ENCODE peak calls at places on chromosomes 16 and 17, in four cellular contexts. Y is ovary, Q is heart left ventricle, I is IMR-90. M is an unnamed sample. For H3K4me1, the result is how much of the 10 kb centered on the place peaks cover.

GRCh38 chr16:87675111-87675510 is 72.8 kb downstream of the JPH3 start:
- DNase-seq in Y (no peak), Q (no peak), I (no peak), M (no peak)

GRCh38 chr16:81210807-81211206 is 27.7 kb upstream of the BCO1 start:
- DNase-seq in Y (no peak), Q (no peak), I (no peak), M (no peak)

GRCh38 chr16:84144859-84145639 is at the start of the genes DNAAF1 and HSDL1:
- DNase-seq in Y (peak), Q (peak), I (peak), M (peak)

GRCh38 chr16:73172621-73173312 is 124.8 kb upstream of the ZFHX3 start:
- DNase-seq in Y (peak), Q (peak), I (peak), M (peak)

GRCh38 chr17:10737168-10737622 is 7.4 kb upstream of the TMEM220 start:
- DNase-seq in Y (peak), Q (peak), I (peak), M (peak)

GRCh38 chr16:16092925-16093624 is 130.2 kb downstream of the ABCC6 start:
- DNase-seq in Y (peak), Q (no peak), I (peak), M (no peak)

GRCh38 chr17:57537524-57538410 is 207.3 kb downstream of the CCDC182 start:
- DNase-seq in Y (no peak), Q (no peak), I (no peak), M (no peak)

GRCh38 chr17:48215583-48216139 is 108.1 kb downstream of the SNX11 start:
- DNase-seq in Y (no peak), Q (no peak), I (peak), M (no peak)

GRCh38 chr16:87844374-87844733 is 25.0 kb downstream of the SLC7A5 start:
- DNase-seq in Y (no peak), Q (peak), I (peak), M (no peak)

DNA sequence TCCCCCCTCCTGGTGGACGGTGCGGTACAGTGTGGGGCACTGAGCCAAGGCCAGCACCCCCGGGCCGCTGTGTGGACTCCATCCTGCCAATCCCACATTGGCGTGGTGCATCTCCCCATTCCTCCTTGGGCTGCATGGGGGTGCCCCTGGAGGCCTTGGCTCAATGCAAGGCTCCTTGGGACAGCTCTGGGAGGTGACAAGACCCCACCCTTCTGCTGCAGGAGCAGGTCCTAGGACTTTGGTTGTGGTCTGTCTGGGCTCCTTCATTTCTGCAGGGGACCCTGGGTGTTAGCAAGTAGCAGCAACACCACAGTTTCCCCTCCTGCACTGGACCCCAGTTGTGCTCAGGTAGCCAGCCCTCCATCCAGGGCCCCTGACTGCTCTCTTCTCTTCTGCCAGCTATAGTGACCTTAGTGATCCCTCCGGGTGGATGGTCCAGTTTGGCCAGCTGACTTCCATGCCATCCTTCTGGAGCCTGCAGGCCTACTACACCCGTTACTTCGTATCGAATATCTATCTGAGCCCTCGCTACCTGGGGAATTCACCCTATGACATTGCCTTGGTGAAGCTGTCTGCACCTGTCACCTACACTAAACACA is 1.3 kb downstream of the PRSS21 start:
- DNase-seq in Y (no peak), Q (no peak), I (no peak), M (no peak)
- H3K4me3 ChIP-seq in Y (no peak), Q (no peak), I (no peak), M (no peak)

GRCh38 chr17:4998666-4999428 is 1.1 kb downstream of the KIF1C start:
- DNase-seq in Y (peak), Q (peak), I (no peak), M (no peak)

GRCh38 chr17:4997302-4998026 is at the start of the genes INCA1 and KIF1C:
- DNase-seq in Y (peak), Q (peak), I (peak), M (peak)

GRCh38 chr17:4999429-5000093 is 1.8 kb downstream of the KIF1C start:
- DNase-seq in Y (no peak), Q (no peak), I (no peak), M (no peak)

GRCh38 chr17:5000237-5000639 is 2.5 kb downstream of the KIF1C start:
- DNase-seq in Y (peak), Q (peak), I (no peak), M (no peak)

DNA sequence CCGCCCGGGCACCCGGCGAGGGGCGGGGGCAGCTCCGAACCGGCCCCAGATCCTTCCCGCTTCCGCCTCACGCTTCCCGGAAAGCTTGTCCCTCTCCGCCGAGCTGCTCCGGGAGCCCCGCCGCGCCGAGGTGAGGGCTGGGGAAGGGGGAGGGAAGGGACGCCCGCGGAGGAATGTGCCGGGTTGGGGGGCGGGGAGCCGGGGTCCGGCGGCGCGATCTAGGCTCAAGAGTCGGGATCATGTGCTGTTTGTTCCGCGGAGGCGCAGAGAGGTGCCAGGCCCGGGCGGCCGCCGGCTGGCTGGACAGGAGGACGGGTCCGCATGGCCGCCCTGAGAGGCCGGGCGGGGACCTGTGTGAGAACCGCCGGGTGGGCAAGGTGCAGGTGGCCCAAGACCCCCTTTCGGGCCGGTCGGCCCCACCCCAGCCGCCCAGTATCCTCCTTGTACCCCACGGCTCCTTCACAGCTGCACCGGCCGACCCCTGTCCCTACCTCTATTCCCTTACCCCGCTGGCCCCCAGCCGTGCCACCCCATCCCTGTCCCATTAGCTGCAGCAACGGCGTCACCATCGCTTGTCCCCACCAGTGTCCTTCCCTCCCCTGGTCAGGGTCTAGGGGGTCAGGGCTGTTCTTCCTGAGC is 396 bp downstream of the KIF1C start:
- DNase-seq in Y (peak), Q (peak), I (no peak), M (no peak)
- TF ChIP-seq POLR2A in Y (peak), Q (peak), I (no peak), M (no peak)

DNA sequence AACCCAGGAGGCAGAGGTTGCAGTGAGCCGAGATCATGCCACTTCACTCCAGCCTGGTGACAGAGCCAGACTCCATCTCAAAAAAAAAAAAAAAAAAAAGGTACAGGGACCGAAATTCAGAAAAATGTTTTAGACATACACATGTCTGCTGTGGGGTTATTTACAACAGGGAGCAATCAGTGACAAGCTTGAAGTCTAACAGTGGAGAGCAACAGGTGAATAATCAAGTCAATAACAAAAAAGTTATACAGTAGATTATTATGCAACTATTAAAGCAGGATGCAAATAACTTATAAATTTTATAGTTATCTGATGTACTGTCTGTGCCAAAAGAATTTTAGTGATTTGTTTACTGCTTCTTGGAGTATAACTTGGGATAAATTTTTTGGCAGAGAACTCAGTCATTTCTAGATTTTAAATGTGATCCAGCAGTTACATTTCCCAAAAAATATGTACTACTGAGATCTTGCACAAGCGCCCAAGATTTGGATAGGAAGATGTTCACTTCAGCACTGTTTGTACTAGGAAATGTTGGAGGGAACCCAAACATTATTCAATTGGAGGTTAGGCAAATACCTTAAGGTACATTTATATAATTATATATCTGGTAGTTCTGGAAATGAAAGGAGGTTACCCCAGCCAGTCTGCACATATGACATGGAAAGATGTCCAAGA is 34.1 kb downstream of the EEF2K start:
- DNase-seq in Y (no peak), Q (no peak), I (peak), M (no peak)
- H3K4me1 ChIP-seq in Y (under half), Q (under half), I (under half), M (under half)

DNA sequence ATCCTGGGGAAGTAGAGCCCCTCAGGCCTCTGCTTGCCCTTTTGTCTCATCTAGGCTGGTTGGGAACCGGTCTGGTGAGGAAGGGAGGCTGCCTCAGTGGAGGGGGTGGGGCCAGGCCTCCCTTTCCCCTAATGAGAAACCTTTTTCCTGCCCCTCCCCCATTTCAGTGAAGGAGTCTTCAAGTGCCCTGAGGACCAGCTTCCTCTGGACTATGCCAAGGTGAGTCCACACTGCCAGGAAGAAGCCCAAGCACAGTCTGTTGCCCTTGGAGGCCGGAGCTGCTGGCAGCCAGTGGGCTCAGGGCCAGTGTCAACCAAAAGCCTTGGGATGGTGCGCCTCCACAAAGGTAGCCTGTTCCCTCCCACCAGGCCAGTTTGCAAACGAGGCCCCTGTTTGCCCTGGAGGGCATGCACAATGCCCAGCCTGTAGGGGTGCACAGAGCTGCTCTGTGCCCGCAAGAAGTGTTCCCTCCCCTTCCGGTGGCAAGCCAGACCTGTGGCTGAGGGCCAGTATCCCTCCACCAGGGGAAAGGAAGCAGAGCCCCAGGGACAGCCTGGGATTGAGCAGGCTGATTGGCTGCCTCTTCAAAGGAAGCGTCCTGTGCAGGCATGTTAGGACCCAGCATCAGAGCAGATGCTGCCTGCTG is 3.4 kb downstream of the TRAF4 start:
- DNase-seq in Y (peak), Q (no peak), I (no peak), M (no peak)
- H3K4me3 ChIP-seq in Y (no peak), Q (no peak), I (no peak), M (no peak)

GRCh38 chr16:20901068-20901440 is 483 bp downstream of the LYRM1 start:
- DNase-seq in Y (no peak), Q (no peak), I (no peak), M (no peak)
- TF ChIP-seq POLR2A in Y (no peak), Q (no peak), I (no peak), M (no peak)